ENCODE peak calls at places on chromosomes 13 and 19, in six cellular contexts. M is body of pancreas, A is uterus, J is A549, Q is HepG2, I is thyroid gland. N is an unnamed sample.

GRCh38 chr13:87884874-87885273 is 213.7 kb downstream of the SLITRK5 start:
- DNase-seq in M (no peak), A (no peak), J (no peak), Q (no peak), I (no peak), N (no peak)

GRCh38 chr13:74202129-74202528 is 67.9 kb upstream of the KLF12 start:
- DNase-seq in M (no peak), A (no peak), J (no peak), Q (no peak), I (no peak), N (no peak)

GRCh38 chr19:33251076-33251475 is 25.4 kb upstream of the SLC7A10 start:
- DNase-seq in M (no peak), A (no peak), J (no peak), Q (no peak), I (no peak), N (no peak)

GRCh38 chr13:85469320-85469719 is 329.9 kb downstream of the SLITRK6 start:
- DNase-seq in M (no peak), A (no peak), J (no peak), Q (no peak), I (no peak), N (no peak)

GRCh38 chr19:45130888-45131615 is 29.7 kb downstream of the NKPD1 start:
- DNase-seq in M (peak), A (no peak), J (peak), Q (peak), I (no peak), N (no peak)

GRCh38 chr13:24092108-24092507 is 68.4 kb upstream of the SPATA13 start:
- DNase-seq in M (no peak), A (no peak), J (no peak), Q (no peak), I (no peak), N (no peak)

GRCh38 chr19:58047672-58048071 is 11.4 kb upstream of the ZNF135 start:
- DNase-seq in M (no peak), A (no peak), J (no peak), Q (no peak), I (no peak), N (no peak)

GRCh38 chr13:49436890-49437289 is 7.0 kb downstream of the CAB39L start:
- DNase-seq in M (peak), A (peak), J (peak), Q (no peak), I (peak), N (no peak)

GRCh38 chr19:41232686-41233085 is 13.7 kb downstream of the AXL start:
- DNase-seq in M (no peak), A (no peak), J (no peak), Q (no peak), I (no peak), N (no peak)
- TF ChIP-seq CTCF in M (no peak), A (no peak), J (no peak), Q (no peak), I (no peak), N (no peak)

GRCh38 chr19:3154957-3155736 is 19.3 kb downstream of the GNA15 start:
- DNase-seq in M (peak), A (peak), J (peak), Q (peak), I (peak), N (no peak)
- TF ChIP-seq POLR2A in M (no peak), A (no peak), J (peak), Q (no peak), I (no peak), N (no peak)

DNA sequence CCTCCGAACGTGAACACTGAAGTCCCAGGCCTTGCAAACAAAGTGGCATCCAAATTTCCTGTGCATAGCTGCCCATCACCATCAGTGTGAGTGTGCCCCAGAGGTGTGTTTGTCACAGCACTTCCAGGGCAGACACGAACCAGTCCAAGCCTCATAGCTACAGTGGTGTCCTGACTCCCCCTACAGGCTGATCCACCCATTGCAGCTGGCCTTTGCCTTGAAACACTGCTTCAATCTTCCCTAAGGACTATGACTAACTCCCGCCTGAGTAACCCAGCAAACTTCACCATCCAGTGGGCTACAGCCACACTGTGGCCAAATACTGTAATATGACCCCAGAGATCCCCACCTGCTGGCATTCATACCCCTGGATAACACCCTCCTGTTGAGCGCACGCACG is 3.9 kb downstream of the ZNF266 start:
- DNase-seq in M (no peak), A (no peak), J (no peak), Q (no peak), I (peak), N (no peak)
- TF ChIP-seq CTCF in M (no peak), A (no peak), J (no peak), Q (peak), I (no peak), N (peak)

GRCh38 chr19:35509861-35510625 is 3.4 kb downstream of the DMKN start:
- DNase-seq in M (peak), A (peak), J (peak), Q (peak), I (peak), N (no peak)
- TF ChIP-seq POLR2A in M (peak), A (no peak), J (no peak), Q (peak), I (peak), N (no peak)

DNA sequence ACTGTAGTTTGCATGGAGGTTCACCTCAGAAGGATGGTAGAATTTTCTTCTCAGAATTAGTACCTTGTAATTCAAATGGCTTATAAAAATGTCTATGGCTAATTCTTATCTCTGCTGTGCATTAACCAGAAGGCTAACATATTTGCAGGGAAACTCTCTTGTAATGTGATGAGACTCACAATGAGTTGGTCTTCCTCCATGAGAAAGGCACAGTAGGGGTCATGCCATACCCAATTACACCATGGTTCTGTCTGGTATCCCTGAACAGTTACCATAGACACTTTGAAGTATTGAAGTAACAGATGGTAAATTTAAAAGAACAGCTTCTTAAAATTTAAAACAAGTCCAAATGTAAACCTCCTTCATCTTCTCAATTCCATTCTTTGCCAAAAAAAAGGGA is 22.7 kb upstream of the SLAIN1 start:
- DNase-seq in M (no peak), A (no peak), J (no peak), Q (no peak), I (no peak), N (no peak)
- TF ChIP-seq CTCF in M (no peak), A (no peak), J (no peak), Q (no peak), I (no peak), N (no peak)